ENCODE peak calls at places on chromosome 19, in ten cellular contexts. X is aorta; Z is cardiac muscle cell; R is ascending aorta; A is CD4-positive, alpha-beta memory T cell; L is mammary epithelial cell; T is tibial artery; Y is left ventricle myocardium inferior; V is neural progenitor cell; O is CD8-positive, alpha-beta memory T cell. W is an unnamed sample.

GRCh38 chr19:6739390-6739883 is at the start of gene TRIP10:
- DNase-seq in X (peak; percentile 89), Z (peak; percentile 88), R (peak; percentile 53), A (peak; percentile 77), L (peak; percentile 57), T (peak; percentile 93), Y (peak; percentile 89), V (peak; percentile 94), O (peak; percentile 73), W (peak; percentile 89)

GRCh38 chr19:17871878-17872250 is at the start of gene SLC5A5:
- DNase-seq in X (no peak), Z (no peak), R (no peak), A (no peak), L (no peak), T (no peak), Y (no peak), V (peak; percentile 45), O (no peak), W (no peak)

GRCh38 chr19:2207991-2208860 is 27.9 kb downstream of the PLEKHJ1 start:
- DNase-seq in X (no peak), Z (peak; percentile 57), R (no peak), A (no peak), L (no peak), T (no peak), Y (peak; percentile 75), V (peak; percentile 83), O (no peak), W (no peak)

GRCh38 chr19:56152644-56153043 is 11.6 kb downstream of the ZNF444 start:
- DNase-seq in X (no peak), Z (no peak), R (no peak), A (no peak), L (no peak), T (no peak), Y (no peak), V (peak; percentile 34), O (no peak), W (no peak)

GRCh38 chr19:14002571-14003278 is 3.4 kb downstream of the RFX1 start:
- DNase-seq in X (peak; percentile 49), Z (no peak), R (no peak), A (no peak), L (no peak), T (no peak), Y (peak; percentile 9), V (no peak), O (peak; percentile 53), W (peak; percentile 43)

GRCh38 chr19:52961981-52962380 is 700 bp downstream of the ZNF816 start:
- DNase-seq in X (no peak), Z (no peak), R (no peak), A (no peak), L (peak; percentile 11), T (no peak), Y (no peak), V (peak; percentile 12), O (no peak), W (no peak)

GRCh38 chr19:19461671-19462622 is 53.4 kb downstream of the TSSK6 start:
- DNase-seq in X (peak; percentile 72), Z (peak; percentile 65), R (no peak), A (no peak), L (no peak), T (peak; percentile 91), Y (peak; percentile 58), V (peak; percentile 85), O (peak; percentile 28), W (peak; percentile 76)

GRCh38 chr19:55216461-55217198 is 7.3 kb upstream of the PTPRH start:
- DNase-seq in X (peak; percentile 88), Z (peak; percentile 99), R (peak; percentile 25), A (peak; percentile 11), L (peak; percentile 99), T (no peak), Y (peak; percentile 81), V (peak; percentile 95), O (no peak), W (peak; percentile 78)

GRCh38 chr19:40236366-40236765 is 9.9 kb upstream of the CCNP start:
- DNase-seq in X (no peak), Z (no peak), R (no peak), A (no peak), L (no peak), T (no peak), Y (no peak), V (no peak), O (no peak), W (peak; percentile 9)

GRCh38 chr19:1789282-1790020 is 22.6 kb downstream of the ATP8B3 start:
- DNase-seq in X (no peak), Z (no peak), R (no peak), A (no peak), L (peak; percentile 13), T (no peak), Y (no peak), V (no peak), O (no peak), W (no peak)

GRCh38 chr19:54458648-54459281 is 4.8 kb downstream of the LENG9 start:
- DNase-seq in X (peak; percentile 45), Z (no peak), R (no peak), A (no peak), L (no peak), T (no peak), Y (no peak), V (no peak), O (no peak), W (no peak)

GRCh38 chr19:3528539-3529211 is 10.3 kb upstream of the TEKTIP1 start:
- DNase-seq in X (no peak), Z (no peak), R (no peak), A (no peak), L (no peak), T (no peak), Y (no peak), V (no peak), O (no peak), W (no peak)

GRCh38 chr19:12985049-12985776 is 10.1 kb upstream of the NFIX start:
- DNase-seq in X (no peak), Z (no peak), R (peak; percentile 46), A (no peak), L (peak; percentile 37), T (peak; percentile 86), Y (peak; percentile 67), V (peak; percentile 36), O (peak; percentile 65), W (no peak)

DNA sequence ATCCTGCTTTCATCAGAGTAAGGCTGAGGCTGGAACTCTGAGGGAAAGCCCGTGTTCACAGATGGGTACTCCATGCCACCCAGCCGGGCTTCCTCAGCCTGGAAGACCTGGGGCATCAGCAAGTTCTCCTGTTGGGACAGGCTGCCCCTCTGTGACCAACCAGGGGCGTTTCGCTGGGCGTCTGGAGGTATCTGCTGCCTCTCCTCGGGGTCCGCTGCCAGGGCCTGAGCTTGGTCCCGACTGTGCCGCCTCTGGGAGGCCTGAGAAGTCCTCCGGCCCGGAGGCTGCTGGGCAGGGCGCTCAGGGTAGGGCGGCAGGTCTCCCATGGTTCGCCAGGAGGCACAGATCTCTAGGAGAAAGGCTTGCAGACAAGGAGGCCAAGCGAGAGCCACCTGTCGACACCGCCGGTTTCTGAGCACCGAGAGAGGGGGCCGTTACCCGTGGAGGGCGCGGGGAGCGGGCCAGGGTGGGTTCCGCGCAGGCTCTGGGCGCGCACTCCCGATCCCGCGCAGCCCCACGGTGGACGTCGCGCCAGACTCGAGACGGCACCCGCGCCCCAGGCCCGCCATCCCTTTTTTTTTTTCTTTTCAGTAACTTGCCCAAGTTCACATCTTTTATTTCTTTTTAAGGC is at the start of gene RSPH6A:
- DNase-seq in X (no peak), Z (no peak), R (no peak), A (no peak), L (no peak), T (no peak), Y (no peak), V (peak; percentile 34), O (no peak), W (peak; percentile 41)
- H3K4me1 ChIP-seq in X (no peaks in the 10 kb centered on the region), Z (peaks cover 20% of the 10 kb centered on the region), R (peaks cover 4% of the 10 kb centered on the region), A (peaks cover 4% of the 10 kb centered on the region), L (peaks cover 15% of the 10 kb centered on the region), T (peaks cover 11% of the 10 kb centered on the region), Y (peaks cover 27% of the 10 kb centered on the region), V (peaks cover 23% of the 10 kb centered on the region), O (peaks cover 4% of the 10 kb centered on the region), W (peaks cover 10% of the 10 kb centered on the region)

GRCh38 chr19:42532881-42533280 is 4.6 kb upstream of the CEACAM1 start:
- DNase-seq in X (no peak), Z (no peak), R (no peak), A (no peak), L (no peak), T (no peak), Y (no peak), V (no peak), O (no peak), W (no peak)

GRCh38 chr19:42531313-42531712 is 3.0 kb upstream of the CEACAM1 start:
- DNase-seq in X (no peak), Z (no peak), R (no peak), A (no peak), L (peak; percentile 80), T (no peak), Y (no peak), V (no peak), O (no peak), W (no peak)

GRCh38 chr19:42529248-42529764 is 1.0 kb upstream of the CEACAM1 start:
- DNase-seq in X (peak; percentile 66), Z (peak; percentile 78), R (no peak), A (peak; percentile 67), L (peak; percentile 44), T (no peak), Y (peak; percentile 25), V (peak; percentile 48), O (peak; percentile 55), W (peak; percentile 65)

GRCh38 chr19:42524943-42525342 is 3.3 kb downstream of the CEACAM1 start:
- DNase-seq in X (no peak), Z (no peak), R (no peak), A (no peak), L (no peak), T (no peak), Y (no peak), V (no peak), O (no peak), W (no peak)

GRCh38 chr19:42528354-42529247 is at the start of gene CEACAM1:
- DNase-seq in X (peak; percentile 56), Z (peak; percentile 53), R (no peak), A (peak; percentile 48), L (peak; percentile 58), T (no peak), Y (no peak), V (no peak), O (peak; percentile 16), W (peak; percentile 71)
- H3K27ac ChIP-seq in X (no peak within 1 kb of the TSS), Z (no peak within 1 kb of the TSS), R (no peak within 1 kb of the TSS), A (peak within 1 kb of the TSS; percentile 47), L (no peak within 1 kb of the TSS), T (no peak within 1 kb of the TSS), Y (peak within 1 kb of the TSS; percentile 80), V (no peak within 1 kb of the TSS), O (no peak within 1 kb of the TSS), W (peak within 1 kb of the TSS; percentile 74)

DNA sequence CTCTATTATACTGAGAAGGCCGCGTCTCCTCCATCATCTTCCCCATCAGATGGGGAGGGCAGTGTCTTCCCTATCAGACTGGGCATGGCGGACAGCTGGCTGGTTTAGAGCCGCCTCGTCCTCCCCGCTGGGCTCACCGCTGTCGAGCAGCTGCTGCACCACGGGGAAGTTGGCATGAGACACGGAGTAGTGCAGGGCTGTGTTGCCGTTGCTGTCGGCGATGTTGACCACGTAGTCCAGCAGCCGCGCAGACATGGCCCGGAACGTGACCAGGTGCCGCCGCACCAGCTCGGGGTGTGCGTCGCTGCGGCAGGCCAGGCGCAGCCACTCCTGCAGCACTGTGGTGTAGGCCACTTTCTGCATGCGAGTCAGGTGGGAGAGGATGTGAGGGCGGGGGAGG is 18.8 kb upstream of the SPC24 start:
- DNase-seq in X (no peak), Z (no peak), R (no peak), A (no peak), L (no peak), T (no peak), Y (no peak), V (no peak), O (no peak), W (no peak)
- H3K4me1 ChIP-seq in X (no peaks in the 10 kb centered on the region), Z (no peaks in the 10 kb centered on the region), R (peaks cover 34% of the 10 kb centered on the region), A (peaks cover under 1% of the 10 kb centered on the region), L (no peaks in the 10 kb centered on the region), T (peaks cover 45% of the 10 kb centered on the region), Y (peaks cover 23% of the 10 kb centered on the region), V (no peaks in the 10 kb centered on the region), O (no peaks in the 10 kb centered on the region), W (peaks cover 4% of the 10 kb centered on the region)

GRCh38 chr19:679418-680286 is 3.5 kb downstream of the FSTL3 start:
- DNase-seq in X (peak; percentile 87), Z (peak; percentile 89), R (no peak), A (no peak), L (peak; percentile 51), T (peak; percentile 92), Y (peak; percentile 71), V (peak; percentile 76), O (peak; percentile 17), W (peak; percentile 77)
- H3K27ac ChIP-seq in X (peak overlapping the region; percentile 52), Z (peak overlapping the region; percentile 95), R (peak overlapping the region; percentile 98), A (peak overlapping the region; percentile 46), L (peak overlapping the region; percentile 63), T (peak overlapping the region; percentile 97), Y (peak overlapping the region; percentile 99), V (no peak overlapping the region), O (peak overlapping the region; percentile 16), W (peak overlapping the region; percentile 95)

W was measured in lower lobe of right lung.